ENCODE peak calls at places on chromosomes 12 and 14, in four cellular contexts. D is IMR-90, G is H1, H is mesendoderm. N is an unnamed sample.

GRCh38 chr14:24132061-24132685 is 1.7 kb downstream of the FITM1 start:
- DNase-seq in D (no peak), G (no peak), H (no peak), N (no peak)

GRCh38 chr12:79217306-79217705 is 352.7 kb downstream of the SYT1 start:
- DNase-seq in D (no peak), G (no peak), H (peak), N (no peak)

GRCh38 chr14:106210650-106211049 is 684.3 kb downstream of the TMEM121 start:
- DNase-seq in D (no peak), G (no peak), H (no peak), N (no peak)

GRCh38 chr12:5830121-5830520 is 114.9 kb downstream of the ANO2 start:
- DNase-seq in D (no peak), G (no peak), H (peak), N (no peak)

GRCh38 chr12:97038859-97039258 is 131.8 kb downstream of the NEDD1 start:
- DNase-seq in D (no peak), G (no peak), H (no peak), N (no peak)

GRCh38 chr12:58893421-58893986 is 26.8 kb downstream of the LRIG3 start:
- DNase-seq in D (peak), G (no peak), H (no peak), N (no peak)

GRCh38 chr14:105312973-105313372 is 1.6 kb upstream of the PACS2 start:
- DNase-seq in D (no peak), G (no peak), H (no peak), N (peak)

GRCh38 chr14:52279405-52279804 is 11.9 kb downstream of the PTGDR start:
- DNase-seq in D (peak), G (no peak), H (peak), N (no peak)

GRCh38 chr14:58740584-58740983 is 102.8 kb downstream of the DACT1 start:
- DNase-seq in D (no peak), G (no peak), H (no peak), N (no peak)

GRCh38 chr12:109451400-109451799 is 25.7 kb downstream of the KCTD10 start:
- DNase-seq in D (no peak), G (no peak), H (no peak), N (no peak)

GRCh38 chr12:26919216-26919555 is 18.6 kb downstream of the INTS13 start:
- DNase-seq in D (no peak), G (no peak), H (no peak), N (no peak)

GRCh38 chr12:105672576-105672975 is 342.1 kb downstream of the C12orf75 start:
- DNase-seq in D (no peak), G (no peak), H (no peak), N (no peak)

GRCh38 chr12:119446459-119446858 is 111.9 kb downstream of the CCDC60 start:
- DNase-seq in D (no peak), G (no peak), H (no peak), N (no peak)

GRCh38 chr14:28769358-28769757 is 2.8 kb downstream of the FOXG1 start:
- DNase-seq in D (no peak), G (no peak), H (no peak), N (no peak)

GRCh38 chr14:59293934-59294661 is 105.6 kb downstream of the DAAM1 start:
- DNase-seq in D (no peak), G (no peak), H (no peak), N (no peak)

GRCh38 chr12:68631177-68631576 is 20.5 kb downstream of the RAP1B start:
- DNase-seq in D (peak), G (no peak), H (no peak), N (no peak)

GRCh38 chr12:30989754-30990153 is 63.2 kb downstream of the TSPAN11 start:
- DNase-seq in D (no peak), G (no peak), H (peak), N (peak)

GRCh38 chr14:103155013-103155412 is 31.8 kb downstream of the TNFAIP2 start:
- DNase-seq in D (peak), G (no peak), H (no peak), N (no peak)

GRCh38 chr14:68526420-68527105 is 266.3 kb downstream of the ZFP36L1 start:
- DNase-seq in D (no peak), G (no peak), H (no peak), N (no peak)

GRCh38 chr12:109389146-109389545 is 41.4 kb downstream of the MYO1H start:
- DNase-seq in D (no peak), G (no peak), H (peak), N (no peak)

GRCh38 chr12:121283388-121283787 is 13.1 kb downstream of the CAMKK2 start:
- DNase-seq in D (no peak), G (no peak), H (no peak), N (no peak)

GRCh38 chr12:27133022-27133590 is 50.7 kb upstream of the C12orf71 start:
- DNase-seq in D (no peak), G (no peak), H (no peak), N (no peak)

GRCh38 chr12:104763163-104763805 is 194.8 kb downstream of the SLC41A2 start:
- DNase-seq in D (peak), G (no peak), H (no peak), N (no peak)

GRCh38 chr12:3931721-3932120 is 58.5 kb upstream of the PARP11 start:
- DNase-seq in D (no peak), G (no peak), H (no peak), N (no peak)

GRCh38 chr12:123150804-123151678 is at the start of gene PITPNM2:
- DNase-seq in D (peak), G (no peak), H (peak), N (no peak)

GRCh38 chr12:27906658-27907473 is 65.7 kb downstream of the PTHLH start:
- DNase-seq in D (peak), G (no peak), H (no peak), N (no peak)

GRCh38 chr12:86710110-86710509 is 453.9 kb upstream of the MGAT4C start:
- DNase-seq in D (peak), G (no peak), H (no peak), N (no peak)

GRCh38 chr12:119725523-119725922 is 57.6 kb downstream of the PRKAB1 start:
- DNase-seq in D (no peak), G (no peak), H (no peak), N (no peak)

GRCh38 chr12:80129895-80130535 is 30.7 kb downstream of the OTOGL start:
- DNase-seq in D (peak), G (no peak), H (no peak), N (no peak)

GRCh38 chr14:55626131-55626530 is 46.1 kb downstream of the KTN1 start:
- DNase-seq in D (no peak), G (no peak), H (no peak), N (no peak)

GRCh38 chr12:96195845-96196451 is 1.8 kb downstream of the ELK3 start:
- DNase-seq in D (peak), G (no peak), H (peak), N (peak)

GRCh38 chr14:23034498-23035302 is at the start of gene PSMB5:
- DNase-seq in D (peak), G (peak), H (peak), N (peak)
- H3K56ac ChIP-seq in D (peak), G (peak), H (peak), N (no peak)

DNA sequence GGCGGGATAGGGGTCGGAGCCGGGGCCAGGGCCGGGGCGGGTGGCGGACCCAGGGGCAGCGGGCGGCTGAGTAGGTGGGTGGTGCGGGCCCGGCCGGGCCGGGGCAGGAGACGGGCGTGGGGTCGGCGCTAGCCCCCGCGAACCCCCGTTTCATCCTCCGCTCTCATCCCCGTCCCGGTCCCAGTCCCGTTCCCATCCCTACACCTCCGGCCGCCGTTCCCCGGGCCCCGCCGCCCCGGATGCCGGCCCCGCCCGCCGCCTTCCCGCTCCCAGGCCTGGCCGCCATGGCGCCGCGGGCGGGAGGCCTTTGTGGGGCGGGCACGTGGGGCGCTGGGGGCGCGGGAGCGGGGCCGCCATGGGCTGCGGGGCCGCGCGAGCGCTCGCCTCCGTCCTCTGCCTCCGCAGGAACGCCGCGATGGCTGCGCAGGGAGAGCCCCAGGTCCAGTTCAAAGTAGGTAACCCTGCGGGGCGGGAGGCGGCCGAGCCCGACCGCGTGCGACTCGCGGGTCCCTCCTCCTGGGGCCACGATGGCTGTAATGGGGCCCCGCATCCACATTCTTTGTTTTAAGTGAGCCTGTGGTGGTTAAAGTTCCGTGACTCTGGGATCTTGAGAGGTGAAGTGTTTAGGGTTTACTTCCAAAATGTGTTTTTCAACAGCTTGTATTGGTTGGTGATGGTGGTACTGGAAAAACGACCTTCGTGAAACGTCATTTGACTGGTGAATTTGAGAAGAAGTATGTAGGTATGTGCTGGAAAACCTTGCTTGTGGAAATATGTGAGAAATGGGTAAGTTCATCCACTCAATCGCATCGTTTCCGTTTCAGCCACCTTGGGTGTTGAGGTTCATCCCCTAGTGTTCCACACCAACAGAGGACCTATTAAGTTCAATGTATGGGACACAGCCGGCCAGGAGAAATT is 572 bp downstream of the RAN start:
- DNase-seq in D (no peak), G (no peak), H (no peak), N (no peak)
- H3K4ac ChIP-seq in D (peak), G (peak), H (peak), N (no peak)

GRCh38 chr14:39447155-39447554 is 14.9 kb upstream of the FBXO33 start:
- DNase-seq in D (no peak), G (no peak), H (no peak), N (no peak)
- H3K56ac ChIP-seq in D (no peak), G (peak), H (no peak), N (no peak)

GRCh38 chr12:76030378-76031080 is 1.0 kb downstream of the PHLDA1 start:
- DNase-seq in D (peak), G (no peak), H (peak), N (no peak)
- H3K4ac ChIP-seq in D (peak), G (peak), H (no peak), N (no peak)

GRCh38 chr14:102056694-102057442 is 30.0 kb downstream of the HSP90AA1 start:
- DNase-seq in D (no peak), G (no peak), H (no peak), N (no peak)
- H3K56ac ChIP-seq in D (no peak), G (no peak), H (no peak), N (no peak)

DNA sequence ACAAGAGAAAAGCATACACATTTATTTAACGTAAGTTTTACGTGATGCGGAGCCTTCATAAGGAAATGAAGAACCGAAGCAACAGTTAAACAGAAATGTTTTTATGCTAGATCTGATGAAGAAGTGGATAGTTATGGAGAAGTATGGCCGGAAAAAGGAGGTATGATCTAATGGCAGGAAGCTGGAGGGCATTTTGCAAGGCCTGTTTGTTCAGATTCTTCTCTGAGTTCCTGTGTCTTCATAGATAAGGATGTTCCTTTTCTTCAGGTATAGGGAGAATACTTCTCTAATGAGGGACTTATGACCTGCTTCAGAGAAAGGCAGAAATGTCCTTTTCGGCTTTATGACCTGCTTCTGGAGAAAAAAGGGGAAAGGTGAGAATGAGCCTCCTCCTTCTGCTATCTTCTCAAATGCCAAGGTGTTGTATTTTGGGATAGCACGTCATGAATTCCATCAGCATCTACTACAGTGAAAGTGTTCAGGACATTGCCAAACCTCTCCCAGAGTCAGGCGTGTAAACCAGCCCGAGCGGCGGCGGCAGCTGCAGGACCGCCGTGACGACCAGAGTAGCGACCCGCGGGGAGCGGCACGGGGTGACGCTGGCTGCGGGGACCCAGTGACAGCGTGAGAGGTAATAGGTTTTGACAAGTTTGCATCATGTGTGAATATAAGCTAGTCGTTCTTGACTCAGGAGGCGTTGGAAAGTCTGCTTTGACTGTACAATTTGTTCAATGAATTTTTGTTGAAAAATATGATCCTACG is 33.7 kb upstream of the SGPP1 start:
- DNase-seq in D (no peak), G (no peak), H (no peak), N (no peak)
- H3K4ac ChIP-seq in D (no peak), G (no peak), H (no peak), N (no peak)

GRCh38 chr12:32505067-32505466 is 105.7 kb downstream of the FGD4 start:
- DNase-seq in D (peak), G (no peak), H (no peak), N (no peak)
- H3K56ac ChIP-seq in D (no peak), G (no peak), H (no peak), N (no peak)

GRCh38 chr14:35121887-35122695 is at the start of the genes PPP2R3C and PRORP:
- DNase-seq in D (peak), G (peak), H (peak), N (peak)
- H3K4ac ChIP-seq in D (peak), G (peak), H (peak), N (peak)

GRCh38 chr12:76042147-76042546 is 10.6 kb upstream of the PHLDA1 start:
- DNase-seq in D (peak), G (no peak), H (no peak), N (no peak)
- H3K56ac ChIP-seq in D (no peak), G (no peak), H (no peak), N (no peak)

GRCh38 chr14:100840286-100840685 is 14.4 kb downstream of the MEG3 start:
- DNase-seq in D (no peak), G (no peak), H (no peak), N (no peak)

GRCh38 chr14:100840751-100841444 is 15.0 kb downstream of the MEG3 start:
- DNase-seq in D (no peak), G (no peak), H (no peak), N (no peak)

GRCh38 chr14:100839573-100840175 is 13.8 kb downstream of the MEG3 start:
- DNase-seq in D (no peak), G (no peak), H (no peak), N (no peak)

GRCh38 chr14:100842799-100843198 is 16.9 kb downstream of the MEG3 start:
- DNase-seq in D (peak), G (no peak), H (no peak), N (no peak)

DNA sequence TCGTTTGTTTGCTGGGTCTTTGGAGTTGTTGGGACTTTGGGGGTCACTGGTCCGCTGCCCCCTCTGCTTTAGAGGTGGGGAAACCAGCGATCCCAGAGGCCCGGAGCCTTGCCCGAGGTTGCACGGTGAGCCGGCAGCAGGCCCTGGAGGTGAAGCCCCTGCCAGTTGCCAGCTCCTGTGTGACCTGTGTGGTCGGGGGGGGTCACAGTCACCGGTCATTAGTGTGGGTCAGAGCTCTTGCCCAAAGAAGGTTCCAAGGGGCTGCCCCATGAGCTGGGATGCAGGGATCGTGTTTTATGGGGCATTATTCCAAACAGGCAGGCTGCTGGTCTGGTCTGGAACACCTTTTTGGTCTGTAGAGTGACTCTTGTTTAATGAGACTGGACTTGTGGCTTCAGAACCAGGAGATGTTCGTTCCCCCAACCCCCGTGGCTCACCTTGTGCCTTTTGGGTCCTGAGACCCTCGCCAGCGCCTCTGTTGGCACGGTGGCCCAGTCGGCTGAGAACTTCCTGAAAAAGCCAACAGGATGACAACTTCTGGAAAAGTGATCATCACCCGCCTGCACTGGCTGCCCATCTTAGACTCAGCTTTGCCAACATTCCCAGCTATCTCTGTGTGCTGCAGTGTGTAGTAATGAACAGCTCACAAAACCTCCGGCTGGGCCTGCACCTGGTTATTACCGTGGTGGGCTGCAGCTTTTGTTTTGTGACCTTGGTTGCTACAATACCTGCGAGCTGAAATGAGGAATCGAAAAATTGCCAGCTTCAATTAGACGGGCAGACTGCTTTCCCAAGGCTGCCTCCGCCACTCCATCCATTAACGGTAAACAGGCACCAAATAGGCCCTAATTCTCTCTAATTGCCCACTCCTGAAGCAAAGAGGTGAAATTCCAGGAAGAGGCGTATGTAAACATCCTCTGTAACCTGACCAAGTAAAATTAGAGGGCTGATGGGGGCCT is 15.8 kb downstream of the MEG3 start:
- DNase-seq in D (no peak), G (no peak), H (no peak), N (no peak)
- H3K4ac ChIP-seq in D (no peak), G (peak), H (no peak), N (no peak)

N was measured in H9.